ENCODE peak calls at places on chromosome 15, in six cellular contexts. S, R, E, H, Y and U are unnamed samples.

GRCh38 chr15:80403712-80404056 is 498 bp upstream of the ARNT2 start:
- DNase-seq in S (peak; percentile 30), R (no peak), E (no peak), H (no peak), Y (no peak), U (no peak)

GRCh38 chr15:59276225-59277178 is 69.9 kb downstream of the LDHAL6B start:
- DNase-seq in S (no peak), R (peak; percentile 82), E (no peak), H (no peak), Y (no peak), U (peak; percentile 94)

GRCh38 chr15:80997692-80998091 is 3.0 kb upstream of the TLNRD1 start:
- DNase-seq in S (no peak), R (no peak), E (no peak), H (no peak), Y (no peak), U (no peak)

GRCh38 chr15:71542836-71543235 is 267.5 kb upstream of the NR2E3 start:
- DNase-seq in S (peak; percentile 47), R (no peak), E (no peak), H (no peak), Y (no peak), U (no peak)

GRCh38 chr15:96331942-96332853 is 1.7 kb downstream of the NR2F2 start:
- DNase-seq in S (peak; percentile 58), R (no peak), E (peak; percentile 40), H (no peak), Y (no peak), U (peak; percentile 49)

GRCh38 chr15:72890043-72890442 is 106.5 kb upstream of the ADPGK start:
- DNase-seq in S (no peak), R (no peak), E (no peak), H (no peak), Y (no peak), U (no peak)

GRCh38 chr15:31396881-31397560 is 70.4 kb downstream of the KLF13 start:
- DNase-seq in S (peak; percentile 68), R (peak; percentile 40), E (peak; percentile 67), H (peak; percentile 82), Y (no peak), U (peak; percentile 70)

GRCh38 chr15:69074011-69074842 is 59.7 kb downstream of the NOX5 start:
- DNase-seq in S (peak; percentile 75), R (peak; percentile 76), E (peak; percentile 70), H (no peak), Y (no peak), U (peak; percentile 72)

GRCh38 chr15:31852933-31853332 is 177.4 kb upstream of the CHRNA7 start:
- DNase-seq in S (no peak), R (no peak), E (no peak), H (no peak), Y (no peak), U (no peak)

GRCh38 chr15:31472636-31473383 is 146.2 kb downstream of the KLF13 start:
- DNase-seq in S (peak; percentile 43), R (no peak), E (peak; percentile 10), H (peak; percentile 39), Y (peak; percentile 84), U (no peak)

GRCh38 chr15:33955945-33956344 is 12.4 kb upstream of the CHRM5 start:
- DNase-seq in S (no peak), R (no peak), E (no peak), H (no peak), Y (no peak), U (no peak)

GRCh38 chr15:94266000-94266399 is 34.6 kb downstream of the MCTP2 start:
- DNase-seq in S (no peak), R (no peak), E (no peak), H (no peak), Y (no peak), U (no peak)

GRCh38 chr15:43150171-43150929 is 17.0 kb downstream of the TMEM62 start:
- DNase-seq in S (peak; percentile 99), R (peak; percentile 33), E (peak; percentile 78), H (no peak), Y (no peak), U (peak; percentile 91)

GRCh38 chr15:82692171-82692570 is 17.5 kb downstream of the AP3B2 start:
- DNase-seq in S (no peak), R (no peak), E (no peak), H (no peak), Y (no peak), U (no peak)

GRCh38 chr15:82768414-82769081 is 37.3 kb downstream of the FSD2 start:
- DNase-seq in S (peak; percentile 12), R (peak; percentile 35), E (no peak), H (no peak), Y (no peak), U (peak; percentile 45)

GRCh38 chr15:49421991-49422390 is 1.1 kb upstream of the FGF7 start:
- DNase-seq in S (peak; percentile 65), R (peak; percentile 22), E (peak; percentile 65), H (peak; percentile 69), Y (peak; percentile 24), U (peak; percentile 68)

GRCh38 chr15:61936528-61937195 is 123.6 kb downstream of the VPS13C start:
- DNase-seq in S (no peak), R (no peak), E (no peak), H (no peak), Y (no peak), U (no peak)

GRCh38 chr15:48352474-48353072 is 21.3 kb downstream of the DUT start:
- DNase-seq in S (peak; percentile 66), R (peak; percentile 44), E (peak; percentile 67), H (peak; percentile 77), Y (peak; percentile 60), U (peak; percentile 82)

GRCh38 chr15:44015555-44015954 is 179.5 kb downstream of the FRMD5 start:
- DNase-seq in S (peak; percentile 47), R (no peak), E (no peak), H (no peak), Y (no peak), U (no peak)

GRCh38 chr15:27694506-27695077 is 404.5 kb downstream of the OCA2 start:
- DNase-seq in S (peak; percentile 75), R (no peak), E (no peak), H (no peak), Y (no peak), U (no peak)

GRCh38 chr15:48462688-48463087 is 131.5 kb downstream of the DUT start:
- DNase-seq in S (no peak), R (no peak), E (no peak), H (no peak), Y (no peak), U (peak; percentile 11)

GRCh38 chr15:55279746-55280351 is 9.8 kb downstream of the RAB27A start:
- DNase-seq in S (peak; percentile 95), R (peak; percentile 30), E (peak; percentile 84), H (no peak), Y (peak; percentile 11), U (peak; percentile 74)

GRCh38 chr15:69557340-69558137 is 104.9 kb downstream of the RPLP1 start:
- DNase-seq in S (peak; percentile 96), R (peak; percentile 67), E (peak; percentile 92), H (no peak), Y (no peak), U (peak; percentile 97)

GRCh38 chr15:70348581-70349344 is 251.0 kb upstream of the TLE3 start:
- DNase-seq in S (peak; percentile 8), R (no peak), E (no peak), H (no peak), Y (no peak), U (no peak)

GRCh38 chr15:29071193-29071906 is 185.6 kb downstream of the APBA2 start:
- DNase-seq in S (no peak), R (no peak), E (no peak), H (no peak), Y (no peak), U (no peak)

GRCh38 chr15:38545179-38545578 is 19.4 kb downstream of the RASGRP1 start:
- DNase-seq in S (peak; percentile 31), R (no peak), E (no peak), H (no peak), Y (no peak), U (no peak)

DNA sequence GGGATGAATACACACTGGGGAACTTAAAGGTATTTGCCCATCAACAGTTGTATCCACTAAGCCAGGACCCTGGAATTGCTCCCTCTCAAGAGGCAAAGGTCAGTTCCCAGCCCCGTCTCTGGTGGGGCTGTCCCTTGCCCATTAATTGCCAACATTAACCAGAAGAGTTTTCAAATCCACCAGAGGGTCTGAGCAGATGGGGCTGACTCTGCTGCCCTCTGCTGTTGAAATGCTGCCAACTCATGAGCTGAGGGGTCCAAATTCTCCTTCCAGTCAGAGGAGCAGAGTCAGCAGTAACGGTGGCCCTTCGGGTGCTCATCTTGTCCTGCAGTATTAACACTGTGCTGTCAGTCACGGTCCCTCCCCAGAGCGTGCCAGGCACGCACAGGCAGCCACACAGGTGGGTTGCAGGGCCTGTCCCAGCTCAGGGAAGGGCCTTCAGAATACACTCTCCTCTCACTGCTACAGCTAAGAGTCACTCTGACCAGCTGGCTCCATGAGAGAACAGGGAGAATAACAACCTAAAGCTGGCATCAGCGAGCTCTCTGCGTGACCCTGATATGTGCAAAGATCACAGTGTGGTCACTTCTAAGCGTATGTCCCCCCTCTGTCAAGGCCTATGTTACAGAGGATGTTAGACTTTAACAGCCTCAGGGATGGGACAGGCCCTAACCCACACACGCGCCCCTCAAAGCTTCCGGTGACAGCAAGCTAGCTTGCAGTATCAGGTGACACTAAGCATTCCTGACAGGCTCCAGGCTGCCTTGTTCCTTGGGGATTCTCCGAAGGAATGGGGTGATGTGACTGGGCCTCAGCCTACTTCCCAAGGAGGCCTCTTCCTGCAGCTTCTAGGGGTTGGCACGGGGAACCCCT is 10.9 kb upstream of the SPTBN5 start:
- DNase-seq in S (no peak), R (peak; percentile 68), E (peak; percentile 75), H (peak; percentile 69), Y (peak; percentile 65), U (peak; percentile 79)
- H2AFZ ChIP-seq in S (no peak overlapping the region), R (no peak overlapping the region), E (no peak overlapping the region), H (no peak overlapping the region), Y (no peak overlapping the region), U (no peak overlapping the region)

GRCh38 chr15:84654689-84655453 is 788 bp upstream of the WDR73 start:
- DNase-seq in S (peak; percentile 75), R (peak; percentile 67), E (peak; percentile 91), H (peak; percentile 90), Y (peak; percentile 84), U (peak; percentile 82)
- H2AFZ ChIP-seq in S (no peak overlapping the region), R (peak overlapping the region; percentile 90), E (no peak overlapping the region), H (peak overlapping the region; percentile 79), Y (peak overlapping the region; percentile 89), U (peak overlapping the region; percentile 88)

GRCh38 chr15:98071786-98072185 is 111.3 kb downstream of the ARRDC4 start:
- DNase-seq in S (no peak), R (no peak), E (no peak), H (no peak), Y (no peak), U (no peak)
- H2AFZ ChIP-seq in S (no peak overlapping the region), R (no peak overlapping the region), E (no peak overlapping the region), H (no peak overlapping the region), Y (no peak overlapping the region), U (no peak overlapping the region)

DNA sequence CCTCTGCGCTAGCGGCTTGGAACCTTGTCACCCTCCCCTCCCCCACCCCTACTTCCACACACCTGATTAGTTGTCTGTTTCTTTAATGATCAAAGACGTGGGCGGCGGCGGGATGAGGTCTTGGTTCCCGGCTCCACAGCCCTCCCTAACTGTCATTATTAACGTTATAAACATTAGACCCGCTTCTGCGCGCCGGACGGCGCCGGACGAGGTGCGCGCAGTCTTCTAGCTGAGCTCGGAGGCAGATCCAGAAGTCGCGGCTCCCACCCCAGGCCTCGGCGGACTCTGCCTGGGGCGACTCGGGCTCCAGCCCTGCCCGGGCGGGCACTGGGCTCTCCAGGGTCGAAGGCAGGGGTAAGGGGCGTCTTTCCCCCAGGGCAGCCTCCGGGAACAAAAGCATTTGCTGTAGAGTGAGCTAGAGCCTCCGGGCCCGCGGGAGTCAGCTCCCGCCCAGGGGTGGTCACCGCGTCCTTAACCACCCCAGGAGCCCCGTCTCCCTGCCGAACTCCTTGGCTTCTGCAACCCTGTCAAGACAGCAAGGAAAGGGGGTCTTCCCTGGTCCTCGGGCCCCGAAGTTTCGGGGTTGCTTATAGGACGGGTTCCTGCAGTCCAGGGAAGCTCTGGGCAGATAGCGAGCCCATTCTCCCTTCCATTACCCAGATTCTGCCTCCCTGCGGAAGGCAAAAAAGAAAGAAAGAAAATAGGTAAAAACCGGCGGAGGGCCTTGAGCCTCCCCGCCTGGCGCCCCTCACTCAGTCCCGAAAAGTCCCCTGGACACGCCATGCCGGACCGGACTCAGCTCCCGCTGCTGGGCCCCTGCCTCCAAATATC is 2.2 kb upstream of the ISLR2 start:
- DNase-seq in S (peak; percentile 38), R (no peak), E (no peak), H (no peak), Y (no peak), U (no peak)
- H2AFZ ChIP-seq in S (no peak overlapping the region), R (peak overlapping the region; percentile 84), E (no peak overlapping the region), H (no peak overlapping the region), Y (no peak overlapping the region), U (peak overlapping the region; percentile 71)